ENCODE peak calls at places on chromosomes 12 and 14, in four cellular contexts. T, G, U and S are unnamed samples.

GRCh38 chr12:124632510-124632909 is 65.1 kb upstream of the NCOR2 start:
- DNase-seq in T (no peak), G (no peak), U (no peak), S (no peak)

GRCh38 chr12:59005195-59005961 is 85.1 kb upstream of the LRIG3 start:
- DNase-seq in T (no peak), G (no peak), U (no peak), S (no peak)

GRCh38 chr12:106332536-106332935 is 25.0 kb upstream of the POLR3B start:
- DNase-seq in T (no peak), G (no peak), U (no peak), S (no peak)

GRCh38 chr14:46368275-46368674 is 283.3 kb downstream of the RPL10L start:
- DNase-seq in T (no peak), G (no peak), U (no peak), S (no peak)

GRCh38 chr14:87712386-87713113 is 280.4 kb downstream of the GALC start:
- DNase-seq in T (no peak), G (no peak), U (no peak), S (no peak)

GRCh38 chr14:66284346-66284745 is 201.8 kb upstream of the CCDC196 start:
- DNase-seq in T (no peak), G (peak; percentile 9), U (no peak), S (no peak)

GRCh38 chr12:104571328-104571727 is 114.6 kb downstream of the CHST11 start:
- DNase-seq in T (no peak), G (no peak), U (no peak), S (no peak)

GRCh38 chr12:43776498-43776897 is 17.7 kb downstream of the IRAK4 start:
- DNase-seq in T (no peak), G (peak; percentile 13), U (peak; percentile 18), S (no peak)

GRCh38 chr12:28704477-28705169 is 444.5 kb upstream of the FAR2 start:
- DNase-seq in T (no peak), G (peak; percentile 38), U (no peak), S (no peak)

GRCh38 chr12:27277846-27278260 is 33.8 kb downstream of the STK38L start:
- DNase-seq in T (no peak), G (peak; percentile 66), U (peak; percentile 74), S (no peak)

GRCh38 chr12:6279631-6280030 is 30.9 kb upstream of the PLEKHG6 start:
- DNase-seq in T (no peak), G (no peak), U (no peak), S (no peak)

GRCh38 chr12:72234871-72235270 is 37.3 kb upstream of the TRHDE start:
- DNase-seq in T (no peak), G (no peak), U (no peak), S (no peak)

GRCh38 chr14:65686761-65687160 is 274.2 kb downstream of the FUT8 start:
- DNase-seq in T (no peak), G (peak; percentile 65), U (no peak), S (no peak)

GRCh38 chr14:30559638-30560071 is 697 bp downstream of the G2E3 start:
- DNase-seq in T (no peak), G (peak; percentile 38), U (peak; percentile 53), S (no peak)

GRCh38 chr12:12099102-12099501 is 28.4 kb downstream of the BCL2L14 start:
- DNase-seq in T (no peak), G (no peak), U (peak; percentile 87), S (no peak)

GRCh38 chr12:119683413-119683812 is 15.5 kb downstream of the PRKAB1 start:
- DNase-seq in T (no peak), G (no peak), U (no peak), S (no peak)

DNA sequence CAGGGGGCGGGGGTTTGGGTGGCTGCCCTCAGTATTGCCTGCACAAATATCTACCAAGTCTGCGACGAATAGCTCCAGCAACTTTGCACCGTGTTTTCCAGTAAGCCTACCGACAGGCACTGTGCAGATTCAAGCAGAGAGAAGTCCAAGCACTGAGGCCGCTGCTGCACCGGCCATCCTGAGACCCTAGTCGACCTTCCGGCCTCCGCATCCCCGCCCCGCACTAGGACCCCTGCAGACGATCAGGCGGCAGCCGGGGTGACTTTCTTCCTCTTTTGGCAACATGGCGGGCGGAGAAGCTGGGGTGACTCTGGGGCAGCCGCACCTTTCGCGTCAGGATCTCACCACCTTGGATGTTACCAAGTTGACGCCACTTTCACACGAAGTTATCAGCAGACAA is at the start of gene EIF2S3B:
- DNase-seq in T (no peak), G (no peak), U (no peak), S (no peak)
- H3K4me3 ChIP-seq in T (no peak within 1 kb of the TSS), G (no peak within 1 kb of the TSS), U (no peak within 1 kb of the TSS), S (no peak within 1 kb of the TSS)

GRCh38 chr14:23035303-23036164 is 834 bp upstream of the PSMB5 start:
- DNase-seq in T (no peak), G (no peak), U (no peak), S (no peak)
- TF ChIP-seq CTCF in T (no peak), G (no peak), U (no peak), S (no peak)

GRCh38 chr14:100836961-100837811 is 11.3 kb downstream of the MEG3 start:
- DNase-seq in T (no peak), G (no peak), U (no peak), S (no peak)
- H3K4me1 ChIP-seq in T (no peaks in the 10 kb centered on the region), G (no peaks in the 10 kb centered on the region), U (no peaks in the 10 kb centered on the region), S (no peaks in the 10 kb centered on the region)

GRCh38 chr14:92886337-92886736 is 36.6 kb upstream of the CHGA start:
- DNase-seq in T (no peak), G (no peak), U (no peak), S (no peak)

GRCh38 chr14:92885279-92886061 is 37.5 kb upstream of the CHGA start:
- DNase-seq in T (no peak), G (no peak), U (no peak), S (no peak)

GRCh38 chr14:92884410-92884809 is 38.5 kb upstream of the CHGA start:
- DNase-seq in T (no peak), G (no peak), U (no peak), S (no peak)

GRCh38 chr14:92888896-92889295 is 34.1 kb upstream of the CHGA start:
- DNase-seq in T (no peak), G (no peak), U (no peak), S (no peak)

GRCh38 chr14:92887157-92887556 is 35.8 kb upstream of the CHGA start:
- DNase-seq in T (no peak), G (no peak), U (no peak), S (no peak)
- H3K4me3 ChIP-seq in T (no peak overlapping the region), G (no peak overlapping the region), U (no peak overlapping the region), S (no peak overlapping the region)

GRCh38 chr14:73810478-73811163 is 41.0 kb upstream of the PTGR2 start:
- DNase-seq in T (no peak), G (no peak), U (no peak), S (no peak)
- TF ChIP-seq CTCF in T (no peak), G (no peak), U (no peak), S (no peak)

GRCh38 chr12:13173537-13173936 is 23.0 kb upstream of the EMP1 start:
- DNase-seq in T (no peak), G (peak; percentile 91), U (peak; percentile 38), S (no peak)
- H3K4me1 ChIP-seq in T (no peaks in the 10 kb centered on the region), G (peaks cover 50% of the 10 kb centered on the region), U (peaks cover 5% of the 10 kb centered on the region), S (no peaks in the 10 kb centered on the region)

GRCh38 chr12:79624378-79624777 is 66.4 kb downstream of the PAWR start:
- DNase-seq in T (no peak), G (no peak), U (no peak), S (no peak)

GRCh38 chr12:79634957-79635471 is 55.8 kb downstream of the PAWR start:
- DNase-seq in T (no peak), G (peak; percentile 81), U (no peak), S (no peak)

DNA sequence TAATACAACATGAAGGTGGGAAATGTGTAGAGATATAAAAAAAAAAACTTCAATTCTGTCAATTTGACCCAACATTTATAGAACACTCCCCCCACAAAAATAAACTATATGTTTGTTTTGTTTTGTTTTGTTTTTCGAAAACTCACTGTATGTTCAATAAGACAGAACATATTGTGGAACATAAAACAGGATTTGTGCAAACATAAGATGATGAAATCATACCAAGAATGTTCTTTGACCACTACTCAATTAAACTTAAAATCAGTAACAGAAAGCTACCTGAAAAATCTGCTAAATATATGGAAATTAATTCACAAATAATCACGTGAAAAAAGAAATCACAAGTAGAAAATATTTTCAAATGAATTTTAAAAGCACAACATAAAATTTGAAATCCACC is 61.2 kb downstream of the PAWR start:
- DNase-seq in T (no peak), G (no peak), U (no peak), S (no peak)
- H3K4me3 ChIP-seq in T (no peak overlapping the region), G (no peak overlapping the region), U (no peak overlapping the region), S (no peak overlapping the region)